ENCODE peak calls at places on chromosomes 13 and 19, in seven cellular contexts. One of them, this sample, is unnamed.

GRCh38 chr19:48102870-48103751 is 7.5 kb downstream of the PLA2G4C start:
- DNase-seq in lower leg skin: no peak
- DNase-seq in stimulated activated CD4-positive, alpha-beta T cell treated with anti-CD3 and anti-CD28 coated beads, Interleukin-4, amount 100 ng/mL, for 1 hour: no peak
- DNase-seq in IMR-90: peak
- DNase-seq in AG04449: no peak
- DNase-seq in effector CD4-positive, alpha-beta T cell: peak
- DNase-seq in mesothelial cell of epicardium: no peak
- DNase-seq in this sample: peak

GRCh38 chr19:55247621-55248099 is 11.2 kb downstream of the PPP6R1 start:
- DNase-seq in lower leg skin: no peak
- DNase-seq in stimulated activated CD4-positive, alpha-beta T cell treated with anti-CD3 and anti-CD28 coated beads, Interleukin-4, amount 100 ng/mL, for 1 hour: no peak
- DNase-seq in IMR-90: no peak
- DNase-seq in AG04449: no peak
- DNase-seq in effector CD4-positive, alpha-beta T cell: no peak
- DNase-seq in mesothelial cell of epicardium: no peak
- DNase-seq in this sample: peak

GRCh38 chr13:67001363-67001762 is 228.8 kb downstream of the PCDH9 start:
- DNase-seq in lower leg skin: no peak
- DNase-seq in stimulated activated CD4-positive, alpha-beta T cell treated with anti-CD3 and anti-CD28 coated beads, Interleukin-4, amount 100 ng/mL, for 1 hour: no peak
- DNase-seq in IMR-90: no peak
- DNase-seq in AG04449: no peak
- DNase-seq in effector CD4-positive, alpha-beta T cell: no peak
- DNase-seq in mesothelial cell of epicardium: no peak
- DNase-seq in this sample: no peak

GRCh38 chr19:11404588-11405258 is 14.4 kb downstream of the RGL3 start:
- DNase-seq in lower leg skin: no peak
- DNase-seq in stimulated activated CD4-positive, alpha-beta T cell treated with anti-CD3 and anti-CD28 coated beads, Interleukin-4, amount 100 ng/mL, for 1 hour: no peak
- DNase-seq in IMR-90: no peak
- DNase-seq in AG04449: no peak
- DNase-seq in effector CD4-positive, alpha-beta T cell: no peak
- DNase-seq in mesothelial cell of epicardium: no peak
- DNase-seq in this sample: no peak

GRCh38 chr13:103961784-103962183 is 895.6 kb upstream of the SLC10A2 start:
- DNase-seq in lower leg skin: no peak
- DNase-seq in stimulated activated CD4-positive, alpha-beta T cell treated with anti-CD3 and anti-CD28 coated beads, Interleukin-4, amount 100 ng/mL, for 1 hour: no peak
- DNase-seq in IMR-90: no peak
- DNase-seq in AG04449: no peak
- DNase-seq in effector CD4-positive, alpha-beta T cell: no peak
- DNase-seq in mesothelial cell of epicardium: no peak
- DNase-seq in this sample: no peak

GRCh38 chr19:1068111-1069001 is 1.4 kb downstream of the ARHGAP45 start:
- DNase-seq in lower leg skin: no peak
- DNase-seq in stimulated activated CD4-positive, alpha-beta T cell treated with anti-CD3 and anti-CD28 coated beads, Interleukin-4, amount 100 ng/mL, for 1 hour: peak
- DNase-seq in IMR-90: no peak
- DNase-seq in AG04449: no peak
- DNase-seq in effector CD4-positive, alpha-beta T cell: peak
- DNase-seq in mesothelial cell of epicardium: no peak
- DNase-seq in this sample: no peak

GRCh38 chr19:13160557-13160956 is 10.3 kb downstream of the IER2 start:
- DNase-seq in lower leg skin: no peak
- DNase-seq in stimulated activated CD4-positive, alpha-beta T cell treated with anti-CD3 and anti-CD28 coated beads, Interleukin-4, amount 100 ng/mL, for 1 hour: no peak
- DNase-seq in IMR-90: peak
- DNase-seq in AG04449: no peak
- DNase-seq in effector CD4-positive, alpha-beta T cell: no peak
- DNase-seq in mesothelial cell of epicardium: no peak
- DNase-seq in this sample: peak

GRCh38 chr13:35225582-35225981 is 250.9 kb downstream of the MAB21L1 start:
- DNase-seq in lower leg skin: no peak
- DNase-seq in stimulated activated CD4-positive, alpha-beta T cell treated with anti-CD3 and anti-CD28 coated beads, Interleukin-4, amount 100 ng/mL, for 1 hour: no peak
- DNase-seq in IMR-90: no peak
- DNase-seq in AG04449: no peak
- DNase-seq in effector CD4-positive, alpha-beta T cell: no peak
- DNase-seq in mesothelial cell of epicardium: no peak
- DNase-seq in this sample: no peak

GRCh38 chr13:51942189-51942588 is 69.1 kb downstream of the ATP7B start:
- DNase-seq in lower leg skin: no peak
- DNase-seq in stimulated activated CD4-positive, alpha-beta T cell treated with anti-CD3 and anti-CD28 coated beads, Interleukin-4, amount 100 ng/mL, for 1 hour: peak
- DNase-seq in IMR-90: no peak
- DNase-seq in AG04449: no peak
- DNase-seq in effector CD4-positive, alpha-beta T cell: no peak
- DNase-seq in mesothelial cell of epicardium: no peak
- DNase-seq in this sample: no peak

GRCh38 chr19:8399681-8400188 is 9.6 kb downstream of the RAB11B start:
- DNase-seq in lower leg skin: no peak
- DNase-seq in stimulated activated CD4-positive, alpha-beta T cell treated with anti-CD3 and anti-CD28 coated beads, Interleukin-4, amount 100 ng/mL, for 1 hour: no peak
- DNase-seq in IMR-90: no peak
- DNase-seq in AG04449: no peak
- DNase-seq in effector CD4-positive, alpha-beta T cell: no peak
- DNase-seq in mesothelial cell of epicardium: no peak
- DNase-seq in this sample: no peak

GRCh38 chr13:108987945-108988344 is 358.5 kb downstream of the MYO16 start:
- DNase-seq in lower leg skin: no peak
- DNase-seq in stimulated activated CD4-positive, alpha-beta T cell treated with anti-CD3 and anti-CD28 coated beads, Interleukin-4, amount 100 ng/mL, for 1 hour: no peak
- DNase-seq in IMR-90: no peak
- DNase-seq in AG04449: no peak
- DNase-seq in effector CD4-positive, alpha-beta T cell: no peak
- DNase-seq in mesothelial cell of epicardium: no peak
- DNase-seq in this sample: no peak

GRCh38 chr13:113933901-113934300 is 40.0 kb downstream of the C13orf46 start:
- DNase-seq in lower leg skin: no peak
- DNase-seq in stimulated activated CD4-positive, alpha-beta T cell treated with anti-CD3 and anti-CD28 coated beads, Interleukin-4, amount 100 ng/mL, for 1 hour: no peak
- DNase-seq in IMR-90: no peak
- DNase-seq in AG04449: no peak
- DNase-seq in effector CD4-positive, alpha-beta T cell: no peak
- DNase-seq in mesothelial cell of epicardium: no peak
- DNase-seq in this sample: no peak

GRCh38 chr19:33280351-33280921 is 21.9 kb downstream of the CEBPA start:
- DNase-seq in lower leg skin: no peak
- DNase-seq in stimulated activated CD4-positive, alpha-beta T cell treated with anti-CD3 and anti-CD28 coated beads, Interleukin-4, amount 100 ng/mL, for 1 hour: peak
- DNase-seq in IMR-90: no peak
- DNase-seq in AG04449: no peak
- DNase-seq in effector CD4-positive, alpha-beta T cell: no peak
- DNase-seq in mesothelial cell of epicardium: no peak
- DNase-seq in this sample: no peak

GRCh38 chr13:44764334-44764733 is 188.2 kb upstream of the TSC22D1 start:
- DNase-seq in lower leg skin: no peak
- DNase-seq in stimulated activated CD4-positive, alpha-beta T cell treated with anti-CD3 and anti-CD28 coated beads, Interleukin-4, amount 100 ng/mL, for 1 hour: no peak
- DNase-seq in IMR-90: no peak
- DNase-seq in AG04449: no peak
- DNase-seq in effector CD4-positive, alpha-beta T cell: no peak
- DNase-seq in mesothelial cell of epicardium: no peak
- DNase-seq in this sample: no peak

GRCh38 chr19:45558399-45558878 is 26.2 kb downstream of the OPA3 start:
- DNase-seq in lower leg skin: peak
- DNase-seq in stimulated activated CD4-positive, alpha-beta T cell treated with anti-CD3 and anti-CD28 coated beads, Interleukin-4, amount 100 ng/mL, for 1 hour: peak
- DNase-seq in IMR-90: peak
- DNase-seq in AG04449: no peak
- DNase-seq in effector CD4-positive, alpha-beta T cell: peak
- DNase-seq in mesothelial cell of epicardium: no peak
- DNase-seq in this sample: no peak

GRCh38 chr13:35838356-35838755 is 292.8 kb downstream of the DCLK1 start:
- DNase-seq in lower leg skin: no peak
- DNase-seq in stimulated activated CD4-positive, alpha-beta T cell treated with anti-CD3 and anti-CD28 coated beads, Interleukin-4, amount 100 ng/mL, for 1 hour: no peak
- DNase-seq in IMR-90: peak
- DNase-seq in AG04449: peak
- DNase-seq in effector CD4-positive, alpha-beta T cell: no peak
- DNase-seq in mesothelial cell of epicardium: no peak
- DNase-seq in this sample: peak

GRCh38 chr13:31790992-31791391 is 51.7 kb downstream of the RXFP2 start:
- DNase-seq in lower leg skin: no peak
- DNase-seq in stimulated activated CD4-positive, alpha-beta T cell treated with anti-CD3 and anti-CD28 coated beads, Interleukin-4, amount 100 ng/mL, for 1 hour: no peak
- DNase-seq in IMR-90: peak
- DNase-seq in AG04449: no peak
- DNase-seq in effector CD4-positive, alpha-beta T cell: no peak
- DNase-seq in mesothelial cell of epicardium: no peak
- DNase-seq in this sample: peak

GRCh38 chr13:90640976-90641375 is 706.5 kb upstream of the MIR17HG start:
- DNase-seq in lower leg skin: no peak
- DNase-seq in stimulated activated CD4-positive, alpha-beta T cell treated with anti-CD3 and anti-CD28 coated beads, Interleukin-4, amount 100 ng/mL, for 1 hour: no peak
- DNase-seq in IMR-90: no peak
- DNase-seq in AG04449: no peak
- DNase-seq in effector CD4-positive, alpha-beta T cell: no peak
- DNase-seq in mesothelial cell of epicardium: no peak
- DNase-seq in this sample: no peak

GRCh38 chr13:95957331-95957730 is 95.9 kb downstream of the UGGT2 start:
- DNase-seq in lower leg skin: no peak
- DNase-seq in stimulated activated CD4-positive, alpha-beta T cell treated with anti-CD3 and anti-CD28 coated beads, Interleukin-4, amount 100 ng/mL, for 1 hour: no peak
- DNase-seq in IMR-90: no peak
- DNase-seq in AG04449: no peak
- DNase-seq in effector CD4-positive, alpha-beta T cell: no peak
- DNase-seq in mesothelial cell of epicardium: no peak
- DNase-seq in this sample: no peak

GRCh38 chr19:43806848-43807247 is 4.6 kb upstream of the LYPD5 start:
- DNase-seq in lower leg skin: no peak
- DNase-seq in stimulated activated CD4-positive, alpha-beta T cell treated with anti-CD3 and anti-CD28 coated beads, Interleukin-4, amount 100 ng/mL, for 1 hour: no peak
- DNase-seq in IMR-90: no peak
- DNase-seq in AG04449: no peak
- DNase-seq in effector CD4-positive, alpha-beta T cell: no peak
- DNase-seq in mesothelial cell of epicardium: no peak
- DNase-seq in this sample: no peak

GRCh38 chr13:36131931-36132297 is 732 bp upstream of the DCLK1 start:
- DNase-seq in lower leg skin: peak
- DNase-seq in stimulated activated CD4-positive, alpha-beta T cell treated with anti-CD3 and anti-CD28 coated beads, Interleukin-4, amount 100 ng/mL, for 1 hour: no peak
- DNase-seq in IMR-90: no peak
- DNase-seq in AG04449: no peak
- DNase-seq in effector CD4-positive, alpha-beta T cell: no peak
- DNase-seq in mesothelial cell of epicardium: no peak
- DNase-seq in this sample: peak

GRCh38 chr13:35157143-35157755 is 215.2 kb downstream of the NBEA start:
- DNase-seq in lower leg skin: peak
- DNase-seq in stimulated activated CD4-positive, alpha-beta T cell treated with anti-CD3 and anti-CD28 coated beads, Interleukin-4, amount 100 ng/mL, for 1 hour: no peak
- DNase-seq in IMR-90: peak
- DNase-seq in AG04449: no peak
- DNase-seq in effector CD4-positive, alpha-beta T cell: no peak
- DNase-seq in mesothelial cell of epicardium: no peak
- DNase-seq in this sample: peak

GRCh38 chr13:108915634-108916497 is 286.5 kb downstream of the MYO16 start:
- DNase-seq in lower leg skin: peak
- DNase-seq in stimulated activated CD4-positive, alpha-beta T cell treated with anti-CD3 and anti-CD28 coated beads, Interleukin-4, amount 100 ng/mL, for 1 hour: peak
- DNase-seq in IMR-90: peak
- DNase-seq in AG04449: no peak
- DNase-seq in effector CD4-positive, alpha-beta T cell: peak
- DNase-seq in mesothelial cell of epicardium: no peak
- DNase-seq in this sample: peak

GRCh38 chr13:20993211-20993610 is 68.2 kb downstream of the LATS2 start:
- DNase-seq in lower leg skin: no peak
- DNase-seq in stimulated activated CD4-positive, alpha-beta T cell treated with anti-CD3 and anti-CD28 coated beads, Interleukin-4, amount 100 ng/mL, for 1 hour: no peak
- DNase-seq in IMR-90: no peak
- DNase-seq in AG04449: no peak
- DNase-seq in effector CD4-positive, alpha-beta T cell: no peak
- DNase-seq in mesothelial cell of epicardium: no peak
- DNase-seq in this sample: no peak